ENCODE peak calls at places on chromosomes 6 and 20, in five cellular contexts. One of them, this sample, is unnamed.

GRCh38 chr20:58784321-58785074 is 66.2 kb downstream of the GNAS-AS1 start:
- DNase-seq in H1: no peak
- DNase-seq in GM12878: no peak
- DNase-seq in HCT116: no peak
- DNase-seq in K562: no peak
- DNase-seq in this sample: no peak

GRCh38 chr20:32845786-32846185 is 12.9 kb upstream of the EFCAB8 start:
- DNase-seq in H1: no peak
- DNase-seq in GM12878: no peak
- DNase-seq in HCT116: no peak
- DNase-seq in K562: no peak
- DNase-seq in this sample: no peak

GRCh38 chr20:1632228-1632577 is 12.4 kb upstream of the SIRPB1 start:
- DNase-seq in H1: no peak
- DNase-seq in GM12878: no peak
- DNase-seq in HCT116: no peak
- DNase-seq in K562: no peak
- DNase-seq in this sample: no peak

GRCh38 chr6:170522565-170523183 is 30.4 kb downstream of the PSMB1 start:
- DNase-seq in H1: no peak
- DNase-seq in GM12878: no peak
- DNase-seq in HCT116: peak
- DNase-seq in K562: peak
- DNase-seq in this sample: no peak

GRCh38 chr6:19210849-19211590 is 626.1 kb upstream of the ID4 start:
- DNase-seq in H1: peak
- DNase-seq in GM12878: no peak
- DNase-seq in HCT116: no peak
- DNase-seq in K562: peak
- DNase-seq in this sample: peak

GRCh38 chr6:82363368-82364086 is at the start of gene TPBG:
- DNase-seq in H1: peak
- DNase-seq in GM12878: no peak
- DNase-seq in HCT116: peak
- DNase-seq in K562: peak
- DNase-seq in this sample: peak

GRCh38 chr20:36887779-36888133 is 11.8 kb downstream of the TLDC2 start:
- DNase-seq in H1: no peak
- DNase-seq in GM12878: no peak
- DNase-seq in HCT116: no peak
- DNase-seq in K562: no peak
- DNase-seq in this sample: no peak

GRCh38 chr6:122491915-122492537 is 20.4 kb upstream of the SERINC1 start:
- DNase-seq in H1: peak
- DNase-seq in GM12878: no peak
- DNase-seq in HCT116: peak
- DNase-seq in K562: peak
- DNase-seq in this sample: peak

GRCh38 chr6:136547336-136547735 is 2.9 kb downstream of the MAP7 start:
- DNase-seq in H1: no peak
- DNase-seq in GM12878: no peak
- DNase-seq in HCT116: peak
- DNase-seq in K562: peak
- DNase-seq in this sample: peak

GRCh38 chr20:43821795-43822194 is 92.9 kb upstream of the TOX2 start:
- DNase-seq in H1: no peak
- DNase-seq in GM12878: no peak
- DNase-seq in HCT116: no peak
- DNase-seq in K562: no peak
- DNase-seq in this sample: no peak

GRCh38 chr6:150830409-150831165 is 34.9 kb upstream of the MTHFD1L start:
- DNase-seq in H1: no peak
- DNase-seq in GM12878: no peak
- DNase-seq in HCT116: no peak
- DNase-seq in K562: no peak
- DNase-seq in this sample: no peak

GRCh38 chr20:57573893-57574292 is 13.0 kb downstream of the PCK1 start:
- DNase-seq in H1: peak
- DNase-seq in GM12878: no peak
- DNase-seq in HCT116: no peak
- DNase-seq in K562: peak
- DNase-seq in this sample: no peak

DNA sequence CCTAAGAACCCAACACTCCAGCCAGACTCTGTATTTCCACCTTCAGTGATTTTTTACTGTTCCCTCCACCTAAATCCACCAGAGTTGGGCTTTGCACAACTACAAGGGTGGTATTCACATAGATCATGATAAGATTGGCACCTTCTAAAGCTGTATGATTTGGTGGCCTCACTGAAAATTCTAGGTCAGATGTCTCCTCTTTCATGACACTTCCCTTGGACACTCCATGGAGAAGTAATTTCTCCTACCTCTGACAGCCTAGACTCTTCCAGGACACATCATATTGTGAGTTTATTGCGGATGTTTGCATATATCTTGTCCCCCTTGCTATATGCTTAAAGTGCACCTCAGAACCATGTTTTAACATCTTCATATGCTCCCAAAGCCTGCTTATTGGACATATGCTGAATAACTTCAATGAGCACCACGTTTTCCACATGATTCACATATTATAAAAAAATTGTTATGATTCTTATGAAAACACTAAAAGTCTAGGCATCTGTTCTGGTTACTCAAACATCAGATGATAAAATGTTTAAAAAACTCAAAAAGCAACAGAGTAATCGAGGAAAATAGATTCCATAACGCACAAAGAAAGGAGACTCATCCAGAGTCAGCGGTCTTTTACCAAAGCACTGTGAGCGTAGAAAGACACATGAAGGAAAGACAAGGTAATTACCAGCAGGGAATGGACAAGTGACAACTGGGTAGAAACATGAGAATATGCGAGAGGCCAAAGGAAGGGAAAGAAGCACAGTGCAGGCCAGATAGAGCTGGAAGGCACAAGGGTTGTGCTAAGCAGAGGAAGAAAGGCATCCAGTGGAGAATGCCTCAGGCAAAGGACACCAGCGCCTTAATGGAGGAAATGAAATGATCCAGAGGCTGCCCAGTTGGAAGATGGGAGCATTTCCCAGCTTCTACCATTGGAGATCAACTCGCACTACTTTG is 46.5 kb downstream of the KIF16B start:
- DNase-seq in H1: no peak
- DNase-seq in GM12878: no peak
- DNase-seq in HCT116: no peak
- DNase-seq in K562: no peak
- DNase-seq in this sample: no peak
- TF ChIP-seq JUND in H1: no peak
- TF ChIP-seq JUND in GM12878: no peak
- TF ChIP-seq JUND in HCT116: no peak
- TF ChIP-seq JUND in K562: no peak
- TF ChIP-seq JUND in this sample: no peak

DNA sequence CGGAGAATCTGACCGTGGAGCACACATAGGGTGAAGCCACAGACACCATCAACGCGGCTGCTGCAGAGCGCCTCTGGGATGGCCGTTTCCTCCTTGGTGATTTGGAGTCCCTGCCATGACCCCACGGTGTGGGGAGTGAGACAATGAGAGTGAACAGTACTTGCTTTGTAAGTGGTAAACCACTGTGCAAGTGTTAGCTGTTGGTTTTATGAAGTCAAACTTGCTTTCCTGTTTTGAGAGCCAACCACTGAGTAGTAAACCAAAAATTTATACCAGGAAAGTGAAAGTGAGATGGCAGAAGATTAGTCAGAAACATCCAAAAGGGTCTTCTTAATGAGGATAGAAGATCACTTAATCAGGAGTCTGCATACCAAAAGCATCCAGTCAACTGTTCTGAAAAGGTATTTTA is 160.7 kb downstream of the FOXC1 start:
- DNase-seq in H1: no peak
- DNase-seq in GM12878: peak
- DNase-seq in HCT116: no peak
- DNase-seq in K562: no peak
- DNase-seq in this sample: no peak
- TF ChIP-seq JUND in H1: no peak
- TF ChIP-seq JUND in GM12878: no peak
- TF ChIP-seq JUND in HCT116: no peak
- TF ChIP-seq JUND in K562: no peak
- TF ChIP-seq JUND in this sample: no peak

GRCh38 chr6:8825726-8826125 is 390.4 kb upstream of the SLC35B3 start:
- DNase-seq in H1: no peak
- DNase-seq in GM12878: no peak
- DNase-seq in HCT116: no peak
- DNase-seq in K562: no peak
- DNase-seq in this sample: no peak
- TF ChIP-seq JUND in H1: no peak
- TF ChIP-seq JUND in GM12878: no peak
- TF ChIP-seq JUND in HCT116: no peak
- TF ChIP-seq JUND in K562: no peak
- TF ChIP-seq JUND in this sample: no peak

DNA sequence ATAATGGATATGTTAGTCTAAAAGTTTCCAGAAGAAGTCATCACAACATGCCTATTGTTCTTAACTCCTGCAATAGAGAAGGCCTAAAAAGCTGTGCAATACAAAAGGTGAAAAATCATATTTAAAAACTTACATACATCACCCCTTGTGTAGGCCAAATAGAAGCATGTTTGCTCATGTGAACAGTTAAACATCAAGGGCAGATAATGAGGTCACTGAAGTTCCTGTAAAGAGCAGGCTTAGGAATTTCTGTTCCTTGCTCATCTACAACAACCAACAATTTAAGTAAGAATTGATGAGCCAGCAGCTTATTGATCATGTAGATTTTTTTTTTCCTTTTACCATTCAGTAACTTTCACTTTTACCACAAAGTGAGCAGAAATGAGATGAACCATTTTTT is 7.5 kb upstream of the NUP153 start:
- DNase-seq in H1: no peak
- DNase-seq in GM12878: no peak
- DNase-seq in HCT116: no peak
- DNase-seq in K562: peak
- DNase-seq in this sample: no peak
- TF ChIP-seq JUND in H1: no peak
- TF ChIP-seq JUND in GM12878: no peak
- TF ChIP-seq JUND in HCT116: no peak
- TF ChIP-seq JUND in K562: peak
- TF ChIP-seq JUND in this sample: no peak

GRCh38 chr6:47721189-47721588 is 22.8 kb downstream of the ADGRF4 start:
- DNase-seq in H1: no peak
- DNase-seq in GM12878: no peak
- DNase-seq in HCT116: no peak
- DNase-seq in K562: no peak
- DNase-seq in this sample: no peak

GRCh38 chr6:47718571-47718970 is 20.2 kb downstream of the ADGRF4 start:
- DNase-seq in H1: no peak
- DNase-seq in GM12878: no peak
- DNase-seq in HCT116: no peak
- DNase-seq in K562: no peak
- DNase-seq in this sample: no peak

GRCh38 chr6:47724300-47724699 is 25.9 kb downstream of the ADGRF4 start:
- DNase-seq in H1: no peak
- DNase-seq in GM12878: no peak
- DNase-seq in HCT116: no peak
- DNase-seq in K562: no peak
- DNase-seq in this sample: no peak

GRCh38 chr6:47727391-47727790 is 29.0 kb downstream of the ADGRF4 start:
- DNase-seq in H1: no peak
- DNase-seq in GM12878: no peak
- DNase-seq in HCT116: no peak
- DNase-seq in K562: no peak
- DNase-seq in this sample: no peak

GRCh38 chr6:47722178-47722577 is 23.8 kb downstream of the ADGRF4 start:
- DNase-seq in H1: no peak
- DNase-seq in GM12878: peak
- DNase-seq in HCT116: no peak
- DNase-seq in K562: no peak
- DNase-seq in this sample: no peak
- TF ChIP-seq JUND in H1: no peak
- TF ChIP-seq JUND in GM12878: no peak
- TF ChIP-seq JUND in HCT116: no peak
- TF ChIP-seq JUND in K562: no peak
- TF ChIP-seq JUND in this sample: no peak

GRCh38 chr6:40371095-40371494 is 216.1 kb downstream of the LRFN2 start:
- DNase-seq in H1: no peak
- DNase-seq in GM12878: no peak
- DNase-seq in HCT116: no peak
- DNase-seq in K562: no peak
- DNase-seq in this sample: no peak
- TF ChIP-seq JUND in H1: no peak
- TF ChIP-seq JUND in GM12878: no peak
- TF ChIP-seq JUND in HCT116: no peak
- TF ChIP-seq JUND in K562: no peak
- TF ChIP-seq JUND in this sample: no peak

GRCh38 chr20:50163570-50164317 is 10.2 kb upstream of the PEDS1 start:
- DNase-seq in H1: no peak
- DNase-seq in GM12878: no peak
- DNase-seq in HCT116: no peak
- DNase-seq in K562: peak
- DNase-seq in this sample: no peak
- TF ChIP-seq JUND in H1: no peak
- TF ChIP-seq JUND in GM12878: no peak
- TF ChIP-seq JUND in HCT116: no peak
- TF ChIP-seq JUND in K562: no peak
- TF ChIP-seq JUND in this sample: no peak